ENCODE peak calls at places on chromosomes 12 and 14, in four cellular contexts. R is brain microvascular endothelial cell, Y is Peyer's patch, P is uterus. D is an unnamed sample.
A peak's percentile ranks its signal among the peaks of the same experiment; 100 is the strongest.

GRCh38 chr12:76747245-76747644 is 16.7 kb upstream of the ZDHHC17 start:
- DNase-seq in P (no peak), Y (no peak), R (no peak), D (no peak)

GRCh38 chr14:101986953-101987352 is 22.6 kb downstream of the DYNC1H1 start:
- DNase-seq in Y (no peak), R (no peak), P (no peak), D (no peak)

GRCh38 chr12:15350643-15351042 is 28.3 kb downstream of the PTPRO start:
- DNase-seq in R (no peak), Y (no peak), P (no peak), D (no peak)

GRCh38 chr12:11584213-11584855 is 65.1 kb upstream of the ETV6 start:
- DNase-seq in R (no peak), P (no peak), Y (no peak), D (no peak)

GRCh38 chr12:86044396-86044795 is 170.3 kb downstream of the NTS start:
- DNase-seq in Y (no peak), R (no peak), P (no peak), D (no peak)

GRCh38 chr14:58663494-58664111 is 25.8 kb downstream of the DACT1 start:
- DNase-seq in R (peak; percentile 80), Y (no peak), P (no peak), D (peak; percentile 82)

GRCh38 chr14:34604990-34605389 is 25.0 kb downstream of the SNX6 start:
- DNase-seq in P (no peak), Y (no peak), R (no peak), D (no peak)

GRCh38 chr12:92796650-92797049 is 93.9 kb downstream of the PLEKHG7 start:
- DNase-seq in Y (no peak), R (no peak), P (no peak), D (no peak)

GRCh38 chr12:123957191-123957590 is 15.4 kb downstream of the CCDC92 start:
- DNase-seq in Y (no peak), P (no peak), R (no peak), D (no peak)

GRCh38 chr12:132029503-132030300 is 80.0 kb downstream of the EP400 start:
- DNase-seq in P (no peak), R (no peak), Y (peak; percentile 38), D (no peak)

GRCh38 chr14:100851946-100852620 is 26.2 kb downstream of the MEG3 start:
- DNase-seq in R (no peak), P (peak; percentile 36), Y (peak; percentile 37), D (no peak)

GRCh38 chr12:10722905-10723866 is at the start of gene YBX3:
- DNase-seq in P (peak; percentile 87), R (peak; percentile 74), Y (peak; percentile 85), D (peak; percentile 56)

GRCh38 chr12:81167694-81168093 is 89.8 kb downstream of the ACSS3 start:
- DNase-seq in R (peak; percentile 55), P (no peak), Y (no peak), D (no peak)

GRCh38 chr12:67096533-67097318 is 172.4 kb upstream of the CAND1 start:
- DNase-seq in P (no peak), Y (no peak), R (no peak), D (peak; percentile 12)

GRCh38 chr12:131615316-131616053 is 95.4 kb upstream of the SFSWAP start:
- DNase-seq in R (no peak), Y (no peak), P (no peak), D (no peak)

GRCh38 chr14:106317593-106317992 is 791.2 kb downstream of the TMEM121 start:
- DNase-seq in Y (no peak), R (no peak), P (no peak), D (no peak)

GRCh38 chr12:46342562-46343033 is 30.0 kb downstream of the SLC38A2 start:
- DNase-seq in Y (no peak), R (peak; percentile 36), P (no peak), D (no peak)

GRCh38 chr12:132560421-132560830 is 50.0 kb downstream of the LRCOL1 start:
- DNase-seq in R (no peak), P (no peak), Y (peak; percentile 68), D (no peak)

GRCh38 chr12:26846419-26846818 is 13.4 kb upstream of the ITPR2 start:
- DNase-seq in Y (no peak), R (no peak), P (no peak), D (no peak)

GRCh38 chr12:52539024-52539820 is 13.7 kb downstream of the KRT71 start:
- DNase-seq in R (no peak), P (no peak), Y (no peak), D (peak; percentile 13)

GRCh38 chr14:45526715-45527549 is 273.9 kb upstream of the MIS18BP1 start:
- DNase-seq in Y (no peak), P (no peak), R (peak; percentile 18), D (no peak)

GRCh38 chr12:109544955-109545531 is 28.3 kb downstream of the MMAB start:
- DNase-seq in P (no peak), Y (no peak), R (no peak), D (no peak)

GRCh38 chr14:61472025-61472672 is 150.8 kb downstream of the PRKCH start:
- DNase-seq in P (no peak), Y (no peak), R (peak; percentile 98), D (peak; percentile 96)
- H3K4me3 ChIP-seq in P (peak overlapping the region; percentile 20), Y (peak overlapping the region; percentile 15), R (peak overlapping the region; percentile 40), D (peak overlapping the region; percentile 46)

GRCh38 chr12:12807970-12808702 is 5.0 kb upstream of the DDX47 start:
- DNase-seq in P (peak; percentile 24), Y (no peak), R (no peak), D (no peak)
- H3K4me3 ChIP-seq in P (no peak overlapping the region), Y (no peak overlapping the region), R (peak overlapping the region; percentile 1), D (no peak overlapping the region)

GRCh38 chr14:22458737-22459136 is 130.3 kb downstream of the DAD1 start:
- DNase-seq in P (no peak), R (no peak), Y (no peak), D (no peak)
- H3K4me3 ChIP-seq in P (no peak overlapping the region), R (no peak overlapping the region), Y (no peak overlapping the region), D (no peak overlapping the region)

GRCh38 chr12:33654313-33654712 is 214.7 kb upstream of the SYT10 start:
- DNase-seq in R (no peak), Y (no peak), P (no peak), D (no peak)
- H3K4me3 ChIP-seq in R (no peak overlapping the region), Y (no peak overlapping the region), P (no peak overlapping the region), D (no peak overlapping the region)

GRCh38 chr12:38154096-38155019 is 162.2 kb upstream of the ALG10B start:
- DNase-seq in R (no peak), Y (no peak), P (no peak), D (no peak)
- H3K4me3 ChIP-seq in R (no peak overlapping the region), Y (no peak overlapping the region), P (no peak overlapping the region), D (no peak overlapping the region)

GRCh38 chr12:102950107-102950949 is 7.1 kb upstream of the ASCL1 start:
- DNase-seq in R (no peak), Y (no peak), P (no peak), D (no peak)
- H3K4me3 ChIP-seq in R (no peak overlapping the region), Y (no peak overlapping the region), P (no peak overlapping the region), D (no peak overlapping the region)

D was measured in skeletal muscle cell.